ENCODE peak calls at places on chromosomes 16 and 17, in ten cellular contexts. T is IMR-90, D is SK-N-SH, Z is A549, B is GM23248, F is neuronal stem cell, S is MM.1S, Y is H9, U is PC-3, R is mesendoderm. H is an unnamed sample.

GRCh38 chr17:66711936-66712335 is 123.0 kb upstream of the CACNG5 start:
- DNase-seq in S (no peak), F (no peak), D (no peak), T (no peak), R (peak; percentile 63), Z (peak; percentile 82), Y (peak; percentile 60), B (no peak), U (peak; percentile 86), H (no peak)

GRCh38 chr17:6555331-6556120 is 829 bp downstream of the PITPNM3 start:
- DNase-seq in B (peak; percentile 84), U (peak; percentile 58), Y (peak; percentile 66), F (peak; percentile 35), R (peak; percentile 36), D (peak; percentile 60), T (peak; percentile 39), Z (no peak), S (no peak), H (peak; percentile 65)

GRCh38 chr17:60139438-60140285 is 10.1 kb upstream of the CA4 start:
- DNase-seq in D (no peak), Y (peak; percentile 89), S (peak; percentile 49), T (peak; percentile 58), F (peak; percentile 74), B (peak; percentile 85), U (peak; percentile 31), R (peak; percentile 78), Z (peak; percentile 68), H (peak; percentile 63)

GRCh38 chr17:1398900-1399299 is 1.1 kb downstream of the YWHAE start:
- DNase-seq in Z (peak; percentile 37), Y (no peak), D (no peak), U (no peak), F (no peak), R (no peak), S (peak; percentile 33), T (peak; percentile 40), B (peak; percentile 76), H (peak; percentile 30)

GRCh38 chr17:29158515-29159275 is 21.5 kb downstream of the MYO18A start:
- DNase-seq in S (no peak), F (no peak), B (peak; percentile 32), R (peak; percentile 52), D (no peak), U (no peak), Z (no peak), T (peak; percentile 74), Y (no peak), H (peak; percentile 88)

GRCh38 chr16:69311533-69312388 is 611 bp downstream of the VPS4A start:
- DNase-seq in Z (peak; percentile 58), S (peak; percentile 50), R (peak; percentile 74), D (peak; percentile 80), B (peak; percentile 71), T (no peak), Y (peak; percentile 73), U (peak; percentile 26), F (peak; percentile 27), H (peak; percentile 15)

GRCh38 chr16:25395528-25395927 is 137.9 kb upstream of the ZKSCAN2 start:
- DNase-seq in U (peak; percentile 18), S (no peak), R (peak; percentile 54), B (no peak), T (no peak), D (no peak), Z (no peak), F (no peak), Y (no peak), H (no peak)

GRCh38 chr17:52297230-52298010 is 138.9 kb upstream of the CA10 start:
- DNase-seq in Y (no peak), U (peak; percentile 54), D (peak; percentile 26), S (no peak), B (peak; percentile 0), F (no peak), R (peak; percentile 4), T (no peak), Z (peak; percentile 25), H (no peak)

GRCh38 chr16:1535391-1536291 is 2.2 kb downstream of the TMEM204 start:
- DNase-seq in Z (no peak), S (no peak), U (no peak), Y (no peak), R (no peak), T (no peak), D (no peak), F (no peak), B (peak; percentile 24), H (peak; percentile 6)

GRCh38 chr17:8925808-8926207 is 39.7 kb downstream of the PIK3R5 start:
- DNase-seq in S (no peak), Y (peak; percentile 14), D (no peak), F (no peak), B (no peak), R (no peak), T (no peak), U (no peak), Z (no peak), H (no peak)

GRCh38 chr17:54876656-54877195 is 23.9 kb upstream of the TOM1L1 start:
- DNase-seq in Z (no peak), U (no peak), Y (peak; percentile 54), R (peak; percentile 46), T (no peak), D (no peak), B (no peak), F (no peak), S (no peak), H (no peak)

GRCh38 chr17:74490716-74491115 is 24.3 kb downstream of the CD300A start:
- DNase-seq in F (no peak), S (no peak), R (no peak), B (no peak), T (no peak), Y (peak; percentile 24), U (no peak), Z (no peak), D (no peak), H (no peak)

GRCh38 chr17:2156666-2157065 is 101.8 kb downstream of the HIC1 start:
- DNase-seq in Z (no peak), Y (no peak), U (no peak), B (no peak), S (no peak), R (no peak), F (no peak), D (no peak), T (no peak), H (no peak)

GRCh38 chr16:77090062-77090461 is 100.9 kb upstream of the MON1B start:
- DNase-seq in R (no peak), S (no peak), Z (no peak), U (no peak), D (no peak), B (no peak), Y (no peak), T (no peak), F (no peak), H (peak; percentile 12)

DNA sequence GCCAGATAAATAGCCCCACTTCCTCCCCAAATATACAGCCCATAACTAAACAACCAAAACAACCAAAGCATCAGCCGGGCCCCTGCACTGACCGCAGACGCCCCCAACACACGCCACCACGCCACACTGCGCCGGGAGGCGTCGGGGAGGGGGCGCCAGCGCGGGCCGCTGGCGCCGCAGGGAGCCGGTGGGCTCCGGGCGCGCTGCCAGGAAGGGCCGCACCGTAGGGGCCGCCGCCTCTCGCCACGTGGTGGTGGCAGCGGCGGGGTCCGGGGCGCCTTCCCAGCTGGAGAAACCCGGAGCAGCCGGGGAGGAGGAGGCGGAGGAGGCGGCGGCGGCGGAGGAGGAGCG is 319 bp upstream of the TBKBP1 start:
- DNase-seq in D (no peak), Y (no peak), T (no peak), B (no peak), F (no peak), Z (no peak), U (no peak), S (no peak), R (no peak), H (no peak)
- H3K4me2 ChIP-seq in D (peak overlapping the region; percentile 85), Y (peak overlapping the region; percentile 66), T (peak overlapping the region; percentile 70), B (peak overlapping the region; percentile 93), F (peak overlapping the region; percentile 82), Z (peak overlapping the region; percentile 95), U (peak overlapping the region; percentile 91), S (peak overlapping the region; percentile 72), R (peak overlapping the region; percentile 40), H (peak overlapping the region; percentile 47)

DNA sequence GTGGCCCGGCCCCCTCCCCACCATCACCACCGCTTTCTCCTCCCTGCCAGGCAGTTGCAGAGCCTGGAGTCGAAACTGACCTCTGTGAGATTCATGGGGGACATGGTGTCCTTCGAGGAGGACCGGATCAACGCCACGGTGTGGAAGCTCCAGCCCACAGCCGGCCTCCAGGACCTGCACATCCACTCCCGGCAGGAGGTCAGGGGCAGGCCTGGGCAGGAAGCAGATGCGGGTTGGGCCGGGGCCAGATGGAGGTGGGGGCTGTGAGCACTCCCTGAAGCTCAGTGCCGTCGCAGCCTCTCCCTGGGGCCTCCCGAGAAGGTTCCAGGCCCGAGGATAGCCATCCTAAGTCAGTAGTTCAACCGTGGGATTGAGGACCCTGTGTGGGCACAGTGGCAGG is 14.2 kb upstream of the ADGRG3 start:
- DNase-seq in D (no peak), Z (no peak), S (no peak), Y (no peak), R (no peak), U (no peak), T (no peak), B (no peak), F (no peak), H (no peak)
- H3K4me2 ChIP-seq in D (no peak overlapping the region), Z (no peak overlapping the region), S (no peak overlapping the region), Y (no peak overlapping the region), R (no peak overlapping the region), U (no peak overlapping the region), T (no peak overlapping the region), B (no peak overlapping the region), F (no peak overlapping the region), H (no peak overlapping the region)

GRCh38 chr17:82000803-82001649 is 21.7 kb downstream of the CENPX start:
- DNase-seq in Y (no peak), U (no peak), R (no peak), Z (no peak), T (no peak), B (no peak), S (no peak), D (no peak), F (no peak), H (no peak)

GRCh38 chr17:82005701-82006348 is 16.9 kb downstream of the CENPX start:
- DNase-seq in Z (no peak), Y (no peak), F (no peak), D (no peak), R (no peak), S (no peak), U (no peak), B (no peak), T (no peak), H (no peak)

GRCh38 chr17:82001657-82002056 is 21.0 kb downstream of the CENPX start:
- DNase-seq in T (no peak), B (no peak), Z (no peak), U (no peak), F (no peak), Y (no peak), R (no peak), D (no peak), S (no peak), H (no peak)

GRCh38 chr17:82004485-82005455 is 17.9 kb downstream of the CENPX start:
- DNase-seq in Y (no peak), Z (no peak), R (no peak), U (no peak), S (no peak), F (no peak), B (no peak), D (no peak), T (no peak), H (no peak)

GRCh38 chr17:82003411-82004381 is 19.0 kb downstream of the CENPX start:
- DNase-seq in S (no peak), R (peak; percentile 87), T (peak; percentile 95), D (no peak), F (no peak), Z (peak; percentile 90), U (peak; percentile 96), B (peak; percentile 99), Y (no peak), H (peak; percentile 96)
- H3K4me2 ChIP-seq in S (no peak overlapping the region), R (no peak overlapping the region), T (peak overlapping the region; percentile 2), D (peak overlapping the region; percentile 75), F (no peak overlapping the region), Z (peak overlapping the region; percentile 61), U (peak overlapping the region; percentile 15), B (peak overlapping the region; percentile 51), Y (no peak overlapping the region), H (peak overlapping the region; percentile 57)

GRCh38 chr16:12539185-12539929 is 264.3 kb downstream of the CPPED1 start:
- DNase-seq in R (no peak), Y (no peak), F (no peak), U (peak; percentile 14), S (no peak), D (no peak), T (peak; percentile 80), B (peak; percentile 74), Z (no peak), H (peak; percentile 77)
- H3K4me2 ChIP-seq in R (no peak overlapping the region), Y (no peak overlapping the region), F (no peak overlapping the region), U (no peak overlapping the region), S (no peak overlapping the region), D (no peak overlapping the region), T (no peak overlapping the region), B (no peak overlapping the region), Z (no peak overlapping the region), H (no peak overlapping the region)

H was measured in fibroblast of lung.